ENCODE peak calls at places on chromosomes 11 and 22, in five cellular contexts. O is aorta, G is fibroblast of the aortic adventitia, B is germinal center, R is neural progenitor cell. E is an unnamed sample.

GRCh38 chr11:99327527-99327926 is 306.8 kb downstream of the CNTN5 start:
- DNase-seq in R (no peak), G (no peak), B (no peak), O (no peak), E (no peak)

GRCh38 chr11:30422389-30422788 is 99.5 kb downstream of the ARL14EP start:
- DNase-seq in B (no peak), O (no peak), G (no peak), R (peak), E (no peak)

GRCh38 chr11:72141066-72141465 is 5.5 kb downstream of the FOLR3 start:
- DNase-seq in R (no peak), O (no peak), B (no peak), G (peak), E (no peak)

GRCh38 chr22:44550666-44551491 is 52.8 kb upstream of the RTL6 start:
- DNase-seq in O (no peak), R (no peak), B (no peak), G (peak), E (no peak)

GRCh38 chr11:12539570-12539969 is 134.7 kb upstream of the TEAD1 start:
- DNase-seq in R (no peak), O (no peak), B (no peak), G (peak), E (no peak)

GRCh38 chr11:44977493-44977984 is 26.9 kb upstream of the TP53I11 start:
- DNase-seq in B (no peak), O (no peak), G (no peak), R (peak), E (no peak)

GRCh38 chr22:44702479-44703219 is 645 bp downstream of the PRR5 start:
- DNase-seq in B (no peak), R (peak), O (no peak), G (no peak), E (no peak)

GRCh38 chr22:29663230-29663826 is 56.5 kb upstream of the CABP7 start:
- DNase-seq in B (no peak), O (no peak), G (no peak), R (no peak), E (no peak)

GRCh38 chr11:120550007-120550406 is 38.5 kb downstream of the GRIK4 start:
- DNase-seq in B (no peak), G (no peak), R (no peak), O (no peak), E (no peak)

GRCh38 chr11:119363874-119364590 is 17.5 kb downstream of the USP2 start:
- DNase-seq in G (no peak), R (peak), O (no peak), B (peak), E (peak)

GRCh38 chr11:2450321-2451041 is 5.7 kb downstream of the KCNQ1 start:
- DNase-seq in O (peak), G (no peak), B (no peak), R (no peak), E (no peak)

GRCh38 chr11:131491503-131491902 is 121.1 kb downstream of the NTM start:
- DNase-seq in O (no peak), G (peak), B (no peak), R (no peak), E (no peak)

GRCh38 chr22:23178512-23179254 is 1.6 kb upstream of the BCR start:
- DNase-seq in R (peak), G (peak), B (peak), O (peak), E (peak)

GRCh38 chr11:10908215-10908990 is 50.5 kb upstream of the ZBED5 start:
- DNase-seq in R (no peak), G (peak), B (no peak), O (no peak), E (no peak)

GRCh38 chr11:65404638-65405339 is 17.8 kb upstream of the NEAT1 start:
- DNase-seq in B (no peak), O (no peak), R (no peak), G (no peak), E (no peak)

GRCh38 chr11:134346101-134346975 is 14.6 kb downstream of the GLB1L2 start:
- DNase-seq in R (no peak), G (no peak), B (no peak), O (no peak), E (no peak)

GRCh38 chr22:49768511-49768910 is 59.2 kb downstream of the BRD1 start:
- DNase-seq in B (no peak), R (no peak), O (peak), G (no peak), E (no peak)

GRCh38 chr11:107859459-107860239 is 1.1 kb upstream of the SLC35F2 start:
- DNase-seq in O (peak), G (peak), R (peak), B (peak), E (no peak)

GRCh38 chr11:1052133-1053011 is 15.9 kb upstream of the MUC6 start:
- DNase-seq in G (no peak), R (no peak), O (peak), B (no peak), E (no peak)

GRCh38 chr11:11073996-11074395 is 216.1 kb upstream of the ZBED5 start:
- DNase-seq in B (no peak), R (no peak), G (no peak), O (no peak), E (no peak)

GRCh38 chr11:66225054-66225453 is 43.4 kb upstream of the RAB1B start:
- DNase-seq in O (no peak), R (no peak), G (no peak), B (no peak), E (no peak)

GRCh38 chr22:23383491-23384450 is 196.3 kb downstream of the IGLL1 start:
- DNase-seq in G (no peak), O (peak), R (peak), B (no peak), E (no peak)

GRCh38 chr22:39275814-39276443 is 31.1 kb upstream of the PDGFB start:
- DNase-seq in O (no peak), B (no peak), R (no peak), G (no peak), E (no peak)

GRCh38 chr11:63906585-63906984 is 10.4 kb downstream of the RCOR2 start:
- DNase-seq in B (peak), R (peak), G (peak), O (no peak), E (peak)

GRCh38 chr11:65430406-65431217 is 8.0 kb downstream of the NEAT1 start:
- DNase-seq in O (no peak), B (no peak), G (peak), R (no peak), E (no peak)

GRCh38 chr22:48445113-48445827 is 1382.4 kb downstream of the BRD1 start:
- DNase-seq in R (no peak), B (no peak), O (peak), G (no peak), E (no peak)

GRCh38 chr22:17832665-17833064 is 58.4 kb upstream of the BID start:
- DNase-seq in R (no peak), G (no peak), B (no peak), O (no peak), E (no peak)

GRCh38 chr22:21632237-21632895 is at the start of gene CCDC116:
- DNase-seq in R (peak), O (peak), G (no peak), B (peak), E (no peak)

GRCh38 chr11:26847459-26847858 is 125.6 kb upstream of the SLC5A12 start:
- DNase-seq in B (no peak), O (no peak), R (no peak), G (peak), E (no peak)

GRCh38 chr11:1564535-1565172 is 7.4 kb downstream of the DUSP8 start:
- DNase-seq in G (peak), B (no peak), O (peak), R (peak), E (no peak)

E was measured in frontal cortex.